ENCODE peak calls at places on chromosome 16, in eight cellular contexts. K is tibial artery; A is stimulated activated CD8-positive, alpha-beta memory T cell treated with anti-CD3 and anti-CD28 coated beads, Interleukin-4, amount 100 ng/mL, for 48 hours; R is Daoy; I is CD8-positive, alpha-beta memory T cell; H is stimulated activated CD4-positive, alpha-beta T cell treated with anti-CD3 and anti-CD28 coated beads, TNF-alpha, amount 100 ng/mL, for 24 hours; M is CD8-positive, alpha-beta T cell; W is G401. G is an unnamed sample.

GRCh38 chr16:26987631-26988030 is 79.1 kb upstream of the C16orf82 start:
- DNase-seq in A (no peak), M (no peak), R (no peak), W (no peak), I (no peak), K (no peak), H (no peak), G (no peak)

GRCh38 chr16:10514369-10515055 is 65.9 kb downstream of the EMP2 start:
- DNase-seq in I (peak; percentile 35), R (peak; percentile 37), A (peak; percentile 60), W (peak; percentile 55), K (no peak), H (peak; percentile 19), M (peak; percentile 3), G (peak; percentile 53)

GRCh38 chr16:3780570-3780969 is 63.2 kb upstream of the TRAP1 start:
- DNase-seq in W (no peak), K (no peak), M (no peak), A (no peak), R (no peak), H (no peak), I (no peak), G (no peak)

GRCh38 chr16:77344306-77344705 is 90.5 kb downstream of the ADAMTS18 start:
- DNase-seq in K (no peak), I (no peak), R (peak; percentile 84), W (no peak), A (no peak), M (no peak), H (no peak), G (no peak)

GRCh38 chr16:71723537-71724319 is 773 bp downstream of the PHLPP2 start:
- DNase-seq in W (peak; percentile 78), I (peak; percentile 72), K (peak; percentile 89), A (peak; percentile 83), H (peak; percentile 40), M (peak; percentile 69), R (peak; percentile 70), G (peak; percentile 89)

GRCh38 chr16:47258874-47259461 is 115.2 kb upstream of the NETO2 start:
- DNase-seq in R (peak; percentile 11), M (no peak), A (no peak), K (no peak), H (no peak), W (peak; percentile 7), I (no peak), G (peak; percentile 23)

GRCh38 chr16:31862761-31863160 is 10.8 kb upstream of the ZNF267 start:
- DNase-seq in W (no peak), K (no peak), R (no peak), I (no peak), M (no peak), H (no peak), A (no peak), G (no peak)

GRCh38 chr16:75099738-75100615 is 16.6 kb downstream of the LDHD start:
- DNase-seq in M (no peak), A (peak; percentile 63), H (no peak), R (peak; percentile 55), W (no peak), K (no peak), I (peak; percentile 29), G (peak; percentile 63)

GRCh38 chr16:6732166-6732565 is 600.5 kb upstream of the RBFOX1 start:
- DNase-seq in W (peak; percentile 27), R (no peak), K (no peak), M (no peak), H (no peak), I (no peak), A (no peak), G (no peak)

GRCh38 chr16:57810197-57811024 is 8.1 kb upstream of the KIFC3 start:
- DNase-seq in M (peak; percentile 70), I (peak; percentile 81), R (peak; percentile 89), H (peak; percentile 58), K (no peak), A (peak; percentile 80), W (no peak), G (peak; percentile 79)

GRCh38 chr16:17303101-17303500 is 167.7 kb downstream of the XYLT1 start:
- DNase-seq in I (no peak), W (no peak), K (no peak), M (no peak), H (no peak), A (no peak), R (no peak), G (no peak)

GRCh38 chr16:68369697-68370096 is 58.9 kb downstream of the PRMT7 start:
- DNase-seq in W (no peak), A (peak; percentile 70), K (no peak), M (no peak), R (no peak), H (no peak), I (no peak), G (peak; percentile 66)

GRCh38 chr16:15502041-15502725 is 67.8 kb downstream of the BMERB1 start:
- DNase-seq in I (no peak), M (no peak), A (no peak), K (no peak), H (no peak), W (no peak), R (peak; percentile 96), G (no peak)

GRCh38 chr16:85491798-85492616 is 121.1 kb upstream of the GSE1 start:
- DNase-seq in R (no peak), H (no peak), A (peak; percentile 27), W (peak; percentile 96), M (no peak), I (no peak), K (peak; percentile 93), G (no peak)

GRCh38 chr16:74727903-74728302 is 27.2 kb upstream of the MLKL start:
- DNase-seq in M (no peak), W (no peak), H (no peak), I (no peak), R (no peak), A (no peak), K (no peak), G (no peak)

GRCh38 chr16:57795431-57795878 is 6.8 kb downstream of the KIFC3 start:
- DNase-seq in W (peak; percentile 51), R (peak; percentile 44), A (peak; percentile 50), M (no peak), K (no peak), H (no peak), I (no peak), G (peak; percentile 43)

GRCh38 chr16:87409781-87410180 is 17.6 kb downstream of the MAP1LC3B start:
- DNase-seq in M (no peak), A (no peak), H (no peak), W (no peak), I (no peak), K (peak; percentile 39), R (no peak), G (no peak)

GRCh38 chr16:53085539-53086450 is 31.0 kb downstream of the CHD9 start:
- DNase-seq in H (no peak), A (no peak), I (no peak), W (peak; percentile 93), M (no peak), R (no peak), K (no peak), G (no peak)

GRCh38 chr16:2970563-2970962 is 1.4 kb downstream of the PAQR4 start:
- DNase-seq in A (no peak), M (no peak), I (no peak), K (no peak), H (no peak), R (no peak), W (no peak), G (no peak)

GRCh38 chr16:68636818-68637217 is 8.3 kb upstream of the CDH3 start:
- DNase-seq in K (no peak), I (no peak), H (no peak), R (no peak), M (no peak), A (no peak), W (no peak), G (no peak)

GRCh38 chr16:9965079-9965478 is 217.1 kb downstream of the GRIN2A start:
- DNase-seq in R (peak; percentile 37), H (no peak), K (no peak), W (peak; percentile 52), A (no peak), M (no peak), I (no peak), G (no peak)

GRCh38 chr16:23071202-23072083 is 77.8 kb downstream of the USP31 start:
- DNase-seq in I (no peak), A (no peak), M (no peak), R (no peak), W (peak; percentile 26), H (no peak), K (no peak), G (no peak)

GRCh38 chr16:56279132-56279531 is 87.8 kb downstream of the GNAO1 start:
- DNase-seq in K (peak; percentile 42), R (no peak), M (peak; percentile 21), H (peak; percentile 10), W (no peak), I (peak; percentile 14), A (peak; percentile 60), G (peak; percentile 63)

GRCh38 chr16:14364386-14365199 is 265.5 kb downstream of the PARN start:
- DNase-seq in H (no peak), K (no peak), A (no peak), W (no peak), R (peak; percentile 90), M (no peak), I (no peak), G (no peak)